ENCODE peak calls at places on chromosomes 12 and 14, in seven cellular contexts. N, K, R, M, D, Y and U are unnamed samples.

GRCh38 chr12:107992870-107993451 is 136.1 kb upstream of the WSCD2 start:
- DNase-seq in N (peak), K (peak), R (peak), M (peak), D (peak), Y (peak), U (peak)

GRCh38 chr14:93234798-93235197 is 27.7 kb downstream of the UBR7 start:
- DNase-seq in N (no peak), K (peak), R (no peak), M (peak), D (no peak), Y (no peak), U (peak)

GRCh38 chr14:61526405-61527312 is 168.7 kb upstream of the HIF1A start:
- DNase-seq in N (no peak), K (no peak), R (no peak), M (peak), D (no peak), Y (no peak), U (no peak)

GRCh38 chr14:68886109-68886434 is 93.0 kb downstream of the ACTN1 start:
- DNase-seq in N (no peak), K (no peak), R (no peak), M (no peak), D (no peak), Y (no peak), U (peak)

GRCh38 chr12:104596128-104596799 is 139.5 kb downstream of the CHST11 start:
- DNase-seq in N (no peak), K (peak), R (no peak), M (no peak), D (peak), Y (no peak), U (no peak)

GRCh38 chr14:100313045-100313400 is 6.8 kb upstream of the SLC25A29 start:
- DNase-seq in N (no peak), K (no peak), R (no peak), M (no peak), D (no peak), Y (no peak), U (no peak)

GRCh38 chr14:100865682-100866591 is 37.6 kb downstream of the RTL1 start:
- DNase-seq in N (no peak), K (no peak), R (no peak), M (no peak), D (no peak), Y (no peak), U (no peak)

GRCh38 chr12:109130755-109131521 is 14.6 kb downstream of the ACACB start:
- DNase-seq in N (no peak), K (no peak), R (no peak), M (no peak), D (no peak), Y (no peak), U (no peak)

GRCh38 chr12:18250313-18250916 is 10.9 kb upstream of the PIK3C2G start:
- DNase-seq in N (peak), K (peak), R (no peak), M (peak), D (peak), Y (no peak), U (peak)

GRCh38 chr12:65720136-65720535 is 104.1 kb upstream of the HMGA2 start:
- DNase-seq in N (no peak), K (peak), R (no peak), M (peak), D (no peak), Y (no peak), U (no peak)

GRCh38 chr12:132133952-132134652 is 10.0 kb downstream of the DDX51 start:
- DNase-seq in N (no peak), K (no peak), R (peak), M (peak), D (no peak), Y (no peak), U (peak)

GRCh38 chr12:51321882-51322281 is 2.1 kb downstream of the BIN2 start:
- DNase-seq in N (no peak), K (no peak), R (no peak), M (peak), D (no peak), Y (no peak), U (no peak)

GRCh38 chr14:99725774-99726537 is 41.9 kb downstream of the CYP46A1 start:
- DNase-seq in N (no peak), K (no peak), R (peak), M (no peak), D (no peak), Y (peak), U (peak)

GRCh38 chr14:76741074-76741473 is 20.2 kb upstream of the VASH1 start:
- DNase-seq in N (no peak), K (no peak), R (no peak), M (no peak), D (no peak), Y (no peak), U (no peak)

GRCh38 chr12:89893972-89894706 is 185.5 kb upstream of the ATP2B1 start:
- DNase-seq in N (no peak), K (peak), R (no peak), M (peak), D (peak), Y (no peak), U (no peak)

GRCh38 chr14:64891839-64892375 is 12.2 kb upstream of the SPTB start:
- DNase-seq in N (no peak), K (peak), R (no peak), M (peak), D (peak), Y (no peak), U (peak)

GRCh38 chr14:105167303-105168092 is 1.1 kb downstream of the JAG2 start:
- DNase-seq in N (no peak), K (no peak), R (peak), M (no peak), D (no peak), Y (no peak), U (peak)

GRCh38 chr14:28243600-28243999 is 523.0 kb upstream of the FOXG1 start:
- DNase-seq in N (peak), K (no peak), R (no peak), M (no peak), D (no peak), Y (no peak), U (peak)

GRCh38 chr14:70988452-70988851 is 81.2 kb downstream of the PCNX1 start:
- DNase-seq in N (no peak), K (no peak), R (no peak), M (no peak), D (no peak), Y (no peak), U (no peak)
- H3K4ac ChIP-seq in N (no peak), K (no peak), R (no peak), M (no peak), D (no peak), Y (no peak), U (no peak)

GRCh38 chr12:49615725-49616124 is 7.6 kb upstream of the PRPF40B start:
- DNase-seq in N (no peak), K (peak), R (no peak), M (no peak), D (peak), Y (no peak), U (no peak)

GRCh38 chr12:49612210-49612609 is 6.8 kb upstream of the FAM186B start:
- DNase-seq in N (no peak), K (no peak), R (no peak), M (no peak), D (no peak), Y (no peak), U (no peak)

GRCh38 chr12:49609059-49609874 is 3.8 kb upstream of the FAM186B start:
- DNase-seq in N (no peak), K (no peak), R (no peak), M (no peak), D (peak), Y (no peak), U (no peak)

GRCh38 chr12:49609875-49610154 is 4.4 kb upstream of the FAM186B start:
- DNase-seq in N (no peak), K (peak), R (no peak), M (peak), D (peak), Y (no peak), U (peak)
- H2AK5ac ChIP-seq in N (no peak), K (no peak), R (no peak), M (no peak), D (no peak), Y (no peak), U (no peak)

GRCh38 chr12:13942826-13943225 is 38.6 kb downstream of the GRIN2B start:
- DNase-seq in N (no peak), K (no peak), R (no peak), M (no peak), D (no peak), Y (no peak), U (peak)
- H2BK5ac ChIP-seq in N (no peak), K (no peak), R (no peak), M (no peak), D (no peak), Y (no peak), U (no peak)

GRCh38 chr12:3898751-3899150 is 25.6 kb upstream of the PARP11 start:
- DNase-seq in N (no peak), K (no peak), R (no peak), M (no peak), D (no peak), Y (no peak), U (no peak)
- H3K4ac ChIP-seq in N (no peak), K (no peak), R (no peak), M (no peak), D (no peak), Y (no peak), U (no peak)

GRCh38 chr14:56650977-56651376 is 71.4 kb downstream of the TMEM260 start:
- DNase-seq in N (no peak), K (no peak), R (no peak), M (no peak), D (no peak), Y (no peak), U (no peak)
- H2AK5ac ChIP-seq in N (no peak), K (no peak), R (no peak), M (no peak), D (no peak), Y (no peak), U (no peak)

GRCh38 chr12:3316776-3317480 is 174.1 kb upstream of the PRMT8 start:
- DNase-seq in N (no peak), K (no peak), R (no peak), M (no peak), D (no peak), Y (no peak), U (no peak)
- H2BK5ac ChIP-seq in N (no peak), K (no peak), R (no peak), M (no peak), D (no peak), Y (no peak), U (no peak)